ENCODE peak calls at places on chromosome 2, in six cellular contexts. One of them, this sample, is unnamed. For H3K4me1, the result is how much of the 10 kb centered on the place peaks cover.

GRCh38 chr2:12918841-12919445 is 202.2 kb downstream of the TRIB2 start:
- DNase-seq in neural progenitor cell: no peak
- DNase-seq in A549: no peak
- DNase-seq in upper lobe of right lung: peak
- DNase-seq in heart left ventricle: peak
- DNase-seq in body of pancreas: peak
- DNase-seq in this sample: no peak

GRCh38 chr2:161425966-161426365 is 9.9 kb downstream of the TBR1 start:
- DNase-seq in neural progenitor cell: no peak
- DNase-seq in A549: no peak
- DNase-seq in upper lobe of right lung: no peak
- DNase-seq in heart left ventricle: no peak
- DNase-seq in body of pancreas: no peak
- DNase-seq in this sample: no peak

GRCh38 chr2:131094655-131095281 is 1.5 kb upstream of the FAM168B start:
- DNase-seq in neural progenitor cell: no peak
- DNase-seq in A549: no peak
- DNase-seq in upper lobe of right lung: no peak
- DNase-seq in heart left ventricle: no peak
- DNase-seq in body of pancreas: no peak
- DNase-seq in this sample: peak

GRCh38 chr2:85717308-85718005 is 23.3 kb downstream of the GNLY start:
- DNase-seq in neural progenitor cell: peak
- DNase-seq in A549: no peak
- DNase-seq in upper lobe of right lung: no peak
- DNase-seq in heart left ventricle: no peak
- DNase-seq in body of pancreas: no peak
- DNase-seq in this sample: peak

GRCh38 chr2:113370478-113371091 is 66.9 kb upstream of the ZNG1B start:
- DNase-seq in neural progenitor cell: peak
- DNase-seq in A549: peak
- DNase-seq in upper lobe of right lung: no peak
- DNase-seq in heart left ventricle: peak
- DNase-seq in body of pancreas: peak
- DNase-seq in this sample: peak

GRCh38 chr2:62826141-62826540 is 120.6 kb downstream of the EHBP1 start:
- DNase-seq in neural progenitor cell: no peak
- DNase-seq in A549: no peak
- DNase-seq in upper lobe of right lung: no peak
- DNase-seq in heart left ventricle: no peak
- DNase-seq in body of pancreas: no peak
- DNase-seq in this sample: no peak

GRCh38 chr2:224850081-224850480 is 133.9 kb upstream of the CCDC195 start:
- DNase-seq in neural progenitor cell: no peak
- DNase-seq in A549: no peak
- DNase-seq in upper lobe of right lung: no peak
- DNase-seq in heart left ventricle: no peak
- DNase-seq in body of pancreas: no peak
- DNase-seq in this sample: no peak

GRCh38 chr2:178152977-178153376 is 40.7 kb downstream of the RBM45 start:
- DNase-seq in neural progenitor cell: no peak
- DNase-seq in A549: no peak
- DNase-seq in upper lobe of right lung: no peak
- DNase-seq in heart left ventricle: no peak
- DNase-seq in body of pancreas: no peak
- DNase-seq in this sample: no peak

GRCh38 chr2:181070119-181070833 is 89.9 kb downstream of the UBE2E3 start:
- DNase-seq in neural progenitor cell: no peak
- DNase-seq in A549: peak
- DNase-seq in upper lobe of right lung: no peak
- DNase-seq in heart left ventricle: no peak
- DNase-seq in body of pancreas: no peak
- DNase-seq in this sample: no peak

GRCh38 chr2:233079953-233080835 is 20.1 kb downstream of the INPP5D start:
- DNase-seq in neural progenitor cell: no peak
- DNase-seq in A549: no peak
- DNase-seq in upper lobe of right lung: peak
- DNase-seq in heart left ventricle: no peak
- DNase-seq in body of pancreas: no peak
- DNase-seq in this sample: no peak

GRCh38 chr2:15919716-15920444 is 20.5 kb upstream of the MYCN start:
- DNase-seq in neural progenitor cell: no peak
- DNase-seq in A549: no peak
- DNase-seq in upper lobe of right lung: no peak
- DNase-seq in heart left ventricle: no peak
- DNase-seq in body of pancreas: no peak
- DNase-seq in this sample: peak

GRCh38 chr2:202064206-202064880 is 8.7 kb upstream of the KIAA2012 start:
- DNase-seq in neural progenitor cell: peak
- DNase-seq in A549: peak
- DNase-seq in upper lobe of right lung: no peak
- DNase-seq in heart left ventricle: peak
- DNase-seq in body of pancreas: no peak
- DNase-seq in this sample: no peak

GRCh38 chr2:233421091-233421816 is 67.0 kb downstream of the DGKD start:
- DNase-seq in neural progenitor cell: no peak
- DNase-seq in A549: no peak
- DNase-seq in upper lobe of right lung: peak
- DNase-seq in heart left ventricle: no peak
- DNase-seq in body of pancreas: no peak
- DNase-seq in this sample: no peak

GRCh38 chr2:157837851-157838441 is 38.2 kb downstream of the ACVR1 start:
- DNase-seq in neural progenitor cell: no peak
- DNase-seq in A549: no peak
- DNase-seq in upper lobe of right lung: no peak
- DNase-seq in heart left ventricle: peak
- DNase-seq in body of pancreas: peak
- DNase-seq in this sample: peak

GRCh38 chr2:239316562-239317465 is 84.0 kb downstream of the HDAC4 start:
- DNase-seq in neural progenitor cell: no peak
- DNase-seq in A549: no peak
- DNase-seq in upper lobe of right lung: no peak
- DNase-seq in heart left ventricle: peak
- DNase-seq in body of pancreas: peak
- DNase-seq in this sample: no peak

GRCh38 chr2:54975598-54976507 is 74.4 kb downstream of the RTN4 start:
- DNase-seq in neural progenitor cell: no peak
- DNase-seq in A549: no peak
- DNase-seq in upper lobe of right lung: no peak
- DNase-seq in heart left ventricle: no peak
- DNase-seq in body of pancreas: no peak
- DNase-seq in this sample: no peak

GRCh38 chr2:222594679-222595078 is 61.2 kb downstream of the FARSB start:
- DNase-seq in neural progenitor cell: no peak
- DNase-seq in A549: peak
- DNase-seq in upper lobe of right lung: no peak
- DNase-seq in heart left ventricle: no peak
- DNase-seq in body of pancreas: no peak
- DNase-seq in this sample: no peak

GRCh38 chr2:5977477-5977876 is 285.3 kb downstream of the SOX11 start:
- DNase-seq in neural progenitor cell: no peak
- DNase-seq in A549: no peak
- DNase-seq in upper lobe of right lung: no peak
- DNase-seq in heart left ventricle: no peak
- DNase-seq in body of pancreas: no peak
- DNase-seq in this sample: no peak

GRCh38 chr2:105539331-105539730 is 140.5 kb upstream of the FHL2 start:
- DNase-seq in neural progenitor cell: no peak
- DNase-seq in A549: no peak
- DNase-seq in upper lobe of right lung: no peak
- DNase-seq in heart left ventricle: no peak
- DNase-seq in body of pancreas: no peak
- DNase-seq in this sample: no peak

GRCh38 chr2:201678442-201678841 is 20.0 kb downstream of the MPP4 start:
- DNase-seq in neural progenitor cell: no peak
- DNase-seq in A549: no peak
- DNase-seq in upper lobe of right lung: no peak
- DNase-seq in heart left ventricle: no peak
- DNase-seq in body of pancreas: no peak
- DNase-seq in this sample: no peak

GRCh38 chr2:135551356-135551755 is 20.1 kb downstream of the R3HDM1 start:
- DNase-seq in neural progenitor cell: no peak
- DNase-seq in A549: no peak
- DNase-seq in upper lobe of right lung: no peak
- DNase-seq in heart left ventricle: no peak
- DNase-seq in body of pancreas: no peak
- DNase-seq in this sample: no peak

GRCh38 chr2:28399289-28399688 is 6.6 kb downstream of the FOSL2 start:
- DNase-seq in neural progenitor cell: no peak
- DNase-seq in A549: no peak
- DNase-seq in upper lobe of right lung: no peak
- DNase-seq in heart left ventricle: no peak
- DNase-seq in body of pancreas: no peak
- DNase-seq in this sample: no peak

GRCh38 chr2:28401411-28401810 is 8.8 kb downstream of the FOSL2 start:
- DNase-seq in neural progenitor cell: no peak
- DNase-seq in A549: no peak
- DNase-seq in upper lobe of right lung: no peak
- DNase-seq in heart left ventricle: no peak
- DNase-seq in body of pancreas: no peak
- DNase-seq in this sample: no peak

GRCh38 chr2:28399946-28400345 is 7.3 kb downstream of the FOSL2 start:
- DNase-seq in neural progenitor cell: no peak
- DNase-seq in A549: no peak
- DNase-seq in upper lobe of right lung: no peak
- DNase-seq in heart left ventricle: no peak
- DNase-seq in body of pancreas: no peak
- DNase-seq in this sample: no peak

GRCh38 chr2:28400921-28401320 is 8.3 kb downstream of the FOSL2 start:
- DNase-seq in neural progenitor cell: no peak
- DNase-seq in A549: no peak
- DNase-seq in upper lobe of right lung: no peak
- DNase-seq in heart left ventricle: no peak
- DNase-seq in body of pancreas: no peak
- DNase-seq in this sample: no peak

GRCh38 chr2:28400434-28400833 is 7.8 kb downstream of the FOSL2 start:
- DNase-seq in neural progenitor cell: peak
- DNase-seq in A549: no peak
- DNase-seq in upper lobe of right lung: no peak
- DNase-seq in heart left ventricle: no peak
- DNase-seq in body of pancreas: no peak
- DNase-seq in this sample: no peak
- H3K4me3 ChIP-seq in neural progenitor cell: peak
- H3K4me3 ChIP-seq in A549: no peak
- H3K4me3 ChIP-seq in upper lobe of right lung: no peak
- H3K4me3 ChIP-seq in heart left ventricle: no peak
- H3K4me3 ChIP-seq in body of pancreas: no peak
- H3K4me3 ChIP-seq in this sample: no peak

DNA sequence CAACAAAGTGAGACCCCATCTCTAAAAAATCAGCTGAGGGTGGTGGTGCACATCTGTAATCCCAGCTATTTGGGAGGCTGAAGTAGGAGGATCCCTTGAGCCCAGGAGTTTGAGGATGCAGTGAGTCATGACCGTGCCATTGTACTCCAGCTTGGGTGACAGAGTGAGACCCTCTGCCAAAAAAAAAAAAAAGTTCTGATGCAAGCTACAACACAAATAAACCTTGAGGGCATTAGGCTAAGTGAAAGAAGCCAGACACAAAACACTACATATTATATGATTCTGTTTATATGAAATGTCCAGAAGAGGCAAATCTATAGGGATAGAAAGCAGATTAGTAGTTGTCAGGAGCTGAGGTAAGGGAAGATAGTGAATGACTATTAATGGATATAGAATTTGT is 13.0 kb downstream of the YWHAQ start:
- DNase-seq in neural progenitor cell: no peak
- DNase-seq in A549: no peak
- DNase-seq in upper lobe of right lung: no peak
- DNase-seq in heart left ventricle: no peak
- DNase-seq in body of pancreas: no peak
- DNase-seq in this sample: no peak
- H3K27ac ChIP-seq in neural progenitor cell: no peak
- H3K27ac ChIP-seq in A549: no peak
- H3K27ac ChIP-seq in upper lobe of right lung: no peak
- H3K27ac ChIP-seq in heart left ventricle: peak
- H3K27ac ChIP-seq in body of pancreas: no peak
- H3K27ac ChIP-seq in this sample: no peak

GRCh38 chr2:237180987-237181386 is 95.3 kb downstream of the COPS8 start:
- DNase-seq in neural progenitor cell: no peak
- DNase-seq in A549: no peak
- DNase-seq in upper lobe of right lung: no peak
- DNase-seq in heart left ventricle: no peak
- DNase-seq in body of pancreas: no peak
- DNase-seq in this sample: no peak

GRCh38 chr2:237182422-237183123 is 96.9 kb downstream of the COPS8 start:
- DNase-seq in neural progenitor cell: no peak
- DNase-seq in A549: no peak
- DNase-seq in upper lobe of right lung: no peak
- DNase-seq in heart left ventricle: no peak
- DNase-seq in body of pancreas: peak
- DNase-seq in this sample: no peak

GRCh38 chr2:237180225-237180624 is 94.5 kb downstream of the COPS8 start:
- DNase-seq in neural progenitor cell: no peak
- DNase-seq in A549: no peak
- DNase-seq in upper lobe of right lung: no peak
- DNase-seq in heart left ventricle: no peak
- DNase-seq in body of pancreas: no peak
- DNase-seq in this sample: no peak

GRCh38 chr2:237184192-237184922 is 98.7 kb downstream of the COPS8 start:
- DNase-seq in neural progenitor cell: no peak
- DNase-seq in A549: peak
- DNase-seq in upper lobe of right lung: no peak
- DNase-seq in heart left ventricle: no peak
- DNase-seq in body of pancreas: no peak
- DNase-seq in this sample: no peak

GRCh38 chr2:237181844-237182243 is 96.2 kb downstream of the COPS8 start:
- DNase-seq in neural progenitor cell: no peak
- DNase-seq in A549: peak
- DNase-seq in upper lobe of right lung: no peak
- DNase-seq in heart left ventricle: no peak
- DNase-seq in body of pancreas: peak
- DNase-seq in this sample: no peak
- H3K4me1 ChIP-seq in neural progenitor cell: under half
- H3K4me1 ChIP-seq in A549: half or more
- H3K4me1 ChIP-seq in upper lobe of right lung: under half
- H3K4me1 ChIP-seq in heart left ventricle: under half
- H3K4me1 ChIP-seq in body of pancreas: under half
- H3K4me1 ChIP-seq in this sample: under half

GRCh38 chr2:46537046-46537445 is 57.7 kb downstream of the TMEM247 start:
- DNase-seq in neural progenitor cell: no peak
- DNase-seq in A549: no peak
- DNase-seq in upper lobe of right lung: no peak
- DNase-seq in heart left ventricle: no peak
- DNase-seq in body of pancreas: no peak
- DNase-seq in this sample: no peak

GRCh38 chr2:46535360-46535759 is 56.0 kb downstream of the TMEM247 start:
- DNase-seq in neural progenitor cell: no peak
- DNase-seq in A549: no peak
- DNase-seq in upper lobe of right lung: no peak
- DNase-seq in heart left ventricle: no peak
- DNase-seq in body of pancreas: peak
- DNase-seq in this sample: no peak

GRCh38 chr2:46538393-46538792 is 59.0 kb downstream of the TMEM247 start:
- DNase-seq in neural progenitor cell: no peak
- DNase-seq in A549: no peak
- DNase-seq in upper lobe of right lung: no peak
- DNase-seq in heart left ventricle: no peak
- DNase-seq in body of pancreas: peak
- DNase-seq in this sample: no peak

GRCh38 chr2:46537624-46538023 is 58.3 kb downstream of the TMEM247 start:
- DNase-seq in neural progenitor cell: no peak
- DNase-seq in A549: no peak
- DNase-seq in upper lobe of right lung: no peak
- DNase-seq in heart left ventricle: no peak
- DNase-seq in body of pancreas: no peak
- DNase-seq in this sample: no peak

GRCh38 chr2:46534589-46534988 is 55.2 kb downstream of the TMEM247 start:
- DNase-seq in neural progenitor cell: no peak
- DNase-seq in A549: no peak
- DNase-seq in upper lobe of right lung: no peak
- DNase-seq in heart left ventricle: no peak
- DNase-seq in body of pancreas: no peak
- DNase-seq in this sample: no peak
- H3K4me3 ChIP-seq in neural progenitor cell: no peak
- H3K4me3 ChIP-seq in A549: no peak
- H3K4me3 ChIP-seq in upper lobe of right lung: no peak
- H3K4me3 ChIP-seq in heart left ventricle: peak
- H3K4me3 ChIP-seq in body of pancreas: no peak
- H3K4me3 ChIP-seq in this sample: no peak